ENCODE peak calls at places on chromosomes 6 and 20, in seven cellular contexts. U is adrenal gland, I is suprapubic skin, X is heart left ventricle, V is stomach, M is body of pancreas, F is sigmoid colon. T is an unnamed sample.

GRCh38 chr6:56944651-56945050 is 10.3 kb upstream of the BEND6 start:
- DNase-seq in F (no peak), U (no peak), X (no peak), V (no peak), M (no peak), I (no peak), T (no peak)

GRCh38 chr6:44249082-44249748 is 2.3 kb downstream of the HSP90AB1 start:
- DNase-seq in I (no peak), M (no peak), X (no peak), V (no peak), F (no peak), U (peak; percentile 46), T (no peak)

GRCh38 chr6:9924971-9925370 is 489.9 kb downstream of the TFAP2A start:
- DNase-seq in F (no peak), M (no peak), I (no peak), X (no peak), V (no peak), U (no peak), T (no peak)

GRCh38 chr6:161137839-161138544 is 135.9 kb downstream of the AGPAT4 start:
- DNase-seq in U (no peak), I (no peak), V (no peak), M (no peak), F (no peak), X (no peak), T (no peak)

GRCh38 chr20:10594286-10594868 is 79.4 kb downstream of the JAG1 start:
- DNase-seq in U (no peak), X (no peak), F (no peak), I (no peak), V (no peak), M (no peak), T (no peak)

GRCh38 chr6:16639689-16640480 is 121.4 kb downstream of the ATXN1 start:
- DNase-seq in M (no peak), I (no peak), V (no peak), X (no peak), F (no peak), U (peak; percentile 51), T (no peak)

GRCh38 chr20:57061058-57061900 is 205.2 kb downstream of the BMP7 start:
- DNase-seq in I (no peak), F (peak; percentile 73), U (no peak), V (no peak), X (no peak), M (no peak), T (no peak)

GRCh38 chr6:96990462-96990861 is 65.9 kb downstream of the KLHL32 start:
- DNase-seq in M (no peak), V (no peak), I (no peak), X (no peak), U (no peak), F (no peak), T (peak; percentile 46)

GRCh38 chr6:56204134-56204533 is 43.2 kb downstream of the COL21A1 start:
- DNase-seq in I (no peak), F (no peak), V (no peak), U (no peak), X (no peak), M (no peak), T (no peak)

GRCh38 chr20:33796263-33796906 is 14.8 kb upstream of the CHMP4B start:
- DNase-seq in F (no peak), U (no peak), X (no peak), V (peak; percentile 82), M (peak; percentile 90), I (no peak), T (no peak)

GRCh38 chr6:87421576-87421975 is 13.8 kb downstream of the CFAP206 start:
- DNase-seq in X (no peak), I (no peak), F (no peak), V (no peak), U (no peak), M (no peak), T (no peak)

GRCh38 chr6:4320860-4321259 is 185.5 kb upstream of the ECI2 start:
- DNase-seq in X (no peak), V (no peak), F (no peak), I (no peak), M (no peak), U (no peak), T (no peak)

GRCh38 chr20:4007383-4008025 is 7.9 kb downstream of the RNF24 start:
- DNase-seq in X (no peak), F (no peak), I (no peak), U (no peak), V (no peak), M (no peak), T (no peak)

GRCh38 chr6:83884523-83884922 is 25.0 kb downstream of the CYB5R4 start:
- DNase-seq in V (no peak), M (no peak), X (no peak), I (no peak), U (no peak), F (no peak), T (no peak)

DNA sequence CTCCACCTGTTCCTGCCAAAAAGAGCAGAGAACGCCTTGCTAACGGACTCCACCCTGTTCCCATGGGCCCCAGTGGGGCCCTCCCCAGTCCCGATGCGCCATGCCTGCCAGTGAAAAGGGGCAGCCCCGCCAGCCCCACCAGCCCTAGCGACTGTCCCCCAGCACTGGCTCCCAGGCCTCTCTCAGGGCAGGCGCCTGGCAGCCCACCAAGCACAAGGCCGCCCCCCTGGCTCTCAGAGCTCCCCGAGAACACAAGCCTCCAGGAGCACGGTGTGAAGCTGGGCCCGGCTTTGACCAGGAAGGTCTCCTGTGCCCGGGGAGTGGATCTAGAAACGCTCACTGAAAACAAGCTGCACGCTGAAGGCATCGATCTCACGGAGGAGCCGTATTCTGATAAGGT is 201.8 kb downstream of the SASH1 start:
- DNase-seq in V (no peak), F (no peak), X (no peak), I (no peak), U (no peak), M (no peak), T (no peak)
- H3K36me3 ChIP-seq in V (peaks cover 100% of the 10 kb centered on the region), F (peaks cover 100% of the 10 kb centered on the region), X (peaks cover 100% of the 10 kb centered on the region), I (peaks cover 98% of the 10 kb centered on the region), U (peaks cover 57% of the 10 kb centered on the region), M (no peaks in the 10 kb centered on the region), T (no peaks in the 10 kb centered on the region)

GRCh38 chr6:7050911-7051779 is 56.6 kb upstream of the RREB1 start:
- DNase-seq in X (peak; percentile 60), U (peak; percentile 62), M (peak; percentile 62), V (peak; percentile 75), F (peak; percentile 69), I (peak; percentile 82), T (peak; percentile 67)
- TF ChIP-seq POLR2A in X (no peak), U (no peak), M (no peak), V (no peak), F (no peak), I (no peak), T (no peak)

DNA sequence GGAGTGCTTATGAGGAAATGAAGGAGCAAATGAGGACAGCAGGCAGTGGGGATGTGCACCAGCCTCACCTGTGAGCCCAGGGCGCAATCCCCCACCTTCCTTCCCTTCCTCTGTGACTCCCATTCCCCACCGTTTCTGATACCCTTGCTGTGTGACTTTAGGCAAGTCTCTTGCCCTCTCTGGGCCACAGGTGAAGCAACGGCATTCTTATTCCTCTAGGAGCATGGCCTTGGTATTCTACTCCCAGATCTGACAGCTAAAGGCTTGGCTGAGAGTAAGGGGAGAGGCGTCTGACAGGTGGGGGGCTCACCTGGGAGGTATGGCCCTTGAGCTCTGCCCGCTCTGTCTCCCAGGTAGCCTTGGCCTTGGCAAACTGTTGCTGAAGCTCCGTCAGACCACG is 30.9 kb upstream of the DSN1 start:
- DNase-seq in I (no peak), U (no peak), F (no peak), M (no peak), X (no peak), V (no peak), T (no peak)
- H3K36me3 ChIP-seq in I (peaks cover 96% of the 10 kb centered on the region), U (peaks cover 97% of the 10 kb centered on the region), F (peaks cover 96% of the 10 kb centered on the region), M (peaks cover 4% of the 10 kb centered on the region), X (peaks cover 99% of the 10 kb centered on the region), V (peaks cover 98% of the 10 kb centered on the region), T (no peaks in the 10 kb centered on the region)

DNA sequence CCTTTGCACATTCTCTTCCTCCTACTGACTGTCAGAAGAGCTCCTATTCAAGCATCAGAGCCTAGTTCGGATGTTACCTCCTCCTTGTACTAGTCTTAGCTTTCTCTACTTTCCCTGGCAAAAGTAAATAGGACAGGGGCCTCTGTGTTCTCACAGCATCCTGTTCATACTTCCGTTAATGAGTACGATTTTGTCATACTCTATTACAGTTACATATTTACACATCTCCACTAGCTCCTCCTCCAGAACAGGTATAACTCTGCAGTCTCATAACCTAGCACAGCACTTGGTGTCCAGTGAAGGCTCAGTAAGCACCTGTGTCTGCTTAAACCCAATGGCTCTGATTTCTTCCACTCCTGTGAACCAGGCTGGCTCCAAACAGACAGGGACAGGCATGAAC is 7.0 kb downstream of the ELMO2 start:
- DNase-seq in I (no peak), V (no peak), U (no peak), X (no peak), M (no peak), F (no peak), T (no peak)
- TF ChIP-seq POLR2A in I (no peak), V (no peak), U (no peak), X (no peak), M (no peak), F (no peak), T (no peak)

T was measured in testis.